ENCODE peak calls at places on chromosomes 5 and 9, in four cellular contexts. J is mucosa of gallbladder, B is posterior cingulate gyrus, S is foreskin keratinocyte. O is an unnamed sample.

GRCh38 chr5:130720355-130720754 is 444.7 kb downstream of the HINT1 start:
- DNase-seq in J (no peak), B (no peak), S (peak; percentile 70), O (no peak)

GRCh38 chr9:6609499-6610016 is 36.0 kb downstream of the GLDC start:
- DNase-seq in J (no peak), B (no peak), S (no peak), O (no peak)

GRCh38 chr5:114317751-114318150 is 44.1 kb upstream of the KCNN2 start:
- DNase-seq in J (no peak), B (no peak), S (no peak), O (no peak)

GRCh38 chr9:134135343-134136116 is at the start of gene WDR5:
- DNase-seq in J (peak; percentile 94), B (peak; percentile 91), S (peak; percentile 78), O (peak; percentile 93)

GRCh38 chr5:175460126-175460525 is 16.1 kb upstream of the DRD1 start:
- DNase-seq in J (no peak), B (no peak), S (peak; percentile 58), O (no peak)

GRCh38 chr5:96794757-96795156 is 13.0 kb downstream of the ERAP1 start:
- DNase-seq in J (no peak), B (no peak), S (no peak), O (peak; percentile 9)

GRCh38 chr5:94645053-94645452 is 26.6 kb downstream of the SLF1 start:
- DNase-seq in J (no peak), B (no peak), S (no peak), O (no peak)

GRCh38 chr5:137361275-137361674 is 137.9 kb downstream of the SPOCK1 start:
- DNase-seq in J (no peak), B (no peak), S (no peak), O (no peak)

GRCh38 chr9:93996863-93997262 is 41.7 kb upstream of the BARX1 start:
- DNase-seq in J (no peak), B (no peak), S (no peak), O (no peak)

GRCh38 chr5:13831236-13831810 is 113.2 kb downstream of the DNAH5 start:
- DNase-seq in J (no peak), B (peak; percentile 51), S (peak; percentile 82), O (no peak)

GRCh38 chr5:8773091-8773615 is 772.7 kb downstream of the SEMA5A start:
- DNase-seq in J (no peak), B (no peak), S (no peak), O (no peak)

GRCh38 chr5:139787568-139788293 is 7.9 kb upstream of the PSD2 start:
- DNase-seq in J (peak; percentile 89), B (peak; percentile 88), S (peak; percentile 68), O (peak; percentile 66)

GRCh38 chr5:167296680-167297079 is 994.8 kb upstream of the WWC1 start:
- DNase-seq in J (no peak), B (no peak), S (no peak), O (no peak)

GRCh38 chr5:149632311-149633251 is 51.3 kb downstream of the ARHGEF37 start:
- DNase-seq in J (no peak), B (no peak), S (peak; percentile 99), O (no peak)

O was measured in CD4-positive, alpha-beta memory T cell.